ENCODE peak calls at places on chromosomes 13 and 19, in four cellular contexts. One of them, this sample, is unnamed.

GRCh38 chr19:15114153-15114540 is 6.9 kb downstream of the SYDE1 start:
- DNase-seq in astrocyte of the spinal cord: peak
- DNase-seq in cardiac fibroblast: peak
- DNase-seq in uterus: no peak
- DNase-seq in this sample: no peak

GRCh38 chr19:13902993-13903555 is 2.8 kb downstream of the BRME1 start:
- DNase-seq in cardiac fibroblast: peak
- DNase-seq in uterus: no peak
- DNase-seq in astrocyte of the spinal cord: no peak
- DNase-seq in this sample: peak

GRCh38 chr13:27269114-27269665 is 1.4 kb upstream of the RASL11A start:
- DNase-seq in uterus: no peak
- DNase-seq in astrocyte of the spinal cord: no peak
- DNase-seq in cardiac fibroblast: no peak
- DNase-seq in this sample: no peak

GRCh38 chr13:99434258-99434788 is 66.9 kb upstream of the TM9SF2 start:
- DNase-seq in astrocyte of the spinal cord: no peak
- DNase-seq in cardiac fibroblast: no peak
- DNase-seq in uterus: no peak
- DNase-seq in this sample: peak

GRCh38 chr13:80082396-80083096 is 258.4 kb downstream of the SPRY2 start:
- DNase-seq in uterus: no peak
- DNase-seq in astrocyte of the spinal cord: peak
- DNase-seq in cardiac fibroblast: peak
- DNase-seq in this sample: no peak

GRCh38 chr13:89627991-89628390 is 1719.5 kb upstream of the MIR17HG start:
- DNase-seq in astrocyte of the spinal cord: peak
- DNase-seq in cardiac fibroblast: peak
- DNase-seq in uterus: no peak
- DNase-seq in this sample: no peak

GRCh38 chr19:48713864-48714755 is 5.4 kb downstream of the MAMSTR start:
- DNase-seq in cardiac fibroblast: peak
- DNase-seq in uterus: peak
- DNase-seq in astrocyte of the spinal cord: peak
- DNase-seq in this sample: peak

GRCh38 chr13:30257433-30258099 is 49.8 kb downstream of the KATNAL1 start:
- DNase-seq in cardiac fibroblast: no peak
- DNase-seq in astrocyte of the spinal cord: peak
- DNase-seq in uterus: no peak
- DNase-seq in this sample: peak

GRCh38 chr13:49444517-49445395 is 682 bp downstream of the SETDB2 start:
- DNase-seq in uterus: peak
- DNase-seq in cardiac fibroblast: peak
- DNase-seq in astrocyte of the spinal cord: peak
- DNase-seq in this sample: peak

GRCh38 chr13:30607908-30608307 is 9.8 kb upstream of the USPL1 start:
- DNase-seq in uterus: no peak
- DNase-seq in astrocyte of the spinal cord: no peak
- DNase-seq in cardiac fibroblast: peak
- DNase-seq in this sample: peak

GRCh38 chr19:49149652-49150105 is 5.5 kb downstream of the HRC start:
- DNase-seq in cardiac fibroblast: peak
- DNase-seq in astrocyte of the spinal cord: peak
- DNase-seq in uterus: peak
- DNase-seq in this sample: no peak

GRCh38 chr13:105462981-105463380 is 1072.5 kb downstream of the EFNB2 start:
- DNase-seq in cardiac fibroblast: no peak
- DNase-seq in uterus: no peak
- DNase-seq in astrocyte of the spinal cord: peak
- DNase-seq in this sample: no peak

GRCh38 chr13:106499905-106500304 is 35.6 kb downstream of the EFNB2 start:
- DNase-seq in astrocyte of the spinal cord: no peak
- DNase-seq in uterus: no peak
- DNase-seq in cardiac fibroblast: peak
- DNase-seq in this sample: peak

GRCh38 chr13:113115363-113116205 is 7.0 kb upstream of the F10 start:
- DNase-seq in uterus: no peak
- DNase-seq in astrocyte of the spinal cord: no peak
- DNase-seq in cardiac fibroblast: no peak
- DNase-seq in this sample: no peak

GRCh38 chr13:30572859-30573275 is 44.9 kb upstream of the USPL1 start:
- DNase-seq in astrocyte of the spinal cord: peak
- DNase-seq in cardiac fibroblast: peak
- DNase-seq in uterus: no peak
- DNase-seq in this sample: peak

GRCh38 chr19:15180451-15181390 is 20.1 kb downstream of the NOTCH3 start:
- DNase-seq in astrocyte of the spinal cord: no peak
- DNase-seq in cardiac fibroblast: no peak
- DNase-seq in uterus: no peak
- DNase-seq in this sample: no peak

GRCh38 chr19:19459707-19460251 is 54.3 kb downstream of the GATAD2A start:
- DNase-seq in astrocyte of the spinal cord: peak
- DNase-seq in cardiac fibroblast: peak
- DNase-seq in uterus: no peak
- DNase-seq in this sample: peak

GRCh38 chr13:53782400-53783030 is 753.9 kb downstream of the OLFM4 start:
- DNase-seq in astrocyte of the spinal cord: peak
- DNase-seq in uterus: no peak
- DNase-seq in cardiac fibroblast: peak
- DNase-seq in this sample: peak

GRCh38 chr19:55486043-55486970 is 1.3 kb downstream of the NAT14 start:
- DNase-seq in uterus: peak
- DNase-seq in cardiac fibroblast: no peak
- DNase-seq in astrocyte of the spinal cord: no peak
- DNase-seq in this sample: no peak

GRCh38 chr13:112117955-112118302 is 51.0 kb downstream of the SOX1 start:
- DNase-seq in cardiac fibroblast: no peak
- DNase-seq in astrocyte of the spinal cord: no peak
- DNase-seq in uterus: no peak
- DNase-seq in this sample: no peak

GRCh38 chr19:40813182-40813581 is 14.2 kb downstream of the EGLN2 start:
- DNase-seq in cardiac fibroblast: no peak
- DNase-seq in astrocyte of the spinal cord: no peak
- DNase-seq in uterus: peak
- DNase-seq in this sample: no peak

GRCh38 chr19:34365463-34366401 is 736 bp downstream of the GPI start:
- DNase-seq in astrocyte of the spinal cord: peak
- DNase-seq in uterus: peak
- DNase-seq in cardiac fibroblast: peak
- DNase-seq in this sample: peak

GRCh38 chr13:104740616-104741222 is 1674.5 kb upstream of the SLC10A2 start:
- DNase-seq in astrocyte of the spinal cord: no peak
- DNase-seq in uterus: no peak
- DNase-seq in cardiac fibroblast: no peak
- DNase-seq in this sample: no peak

GRCh38 chr13:90270231-90270630 is 1077.3 kb upstream of the MIR17HG start:
- DNase-seq in uterus: no peak
- DNase-seq in cardiac fibroblast: peak
- DNase-seq in astrocyte of the spinal cord: no peak
- DNase-seq in this sample: no peak

GRCh38 chr19:13629687-13630357 is 123.5 kb upstream of the CACNA1A start:
- DNase-seq in uterus: no peak
- DNase-seq in cardiac fibroblast: peak
- DNase-seq in astrocyte of the spinal cord: peak
- DNase-seq in this sample: no peak

DNA sequence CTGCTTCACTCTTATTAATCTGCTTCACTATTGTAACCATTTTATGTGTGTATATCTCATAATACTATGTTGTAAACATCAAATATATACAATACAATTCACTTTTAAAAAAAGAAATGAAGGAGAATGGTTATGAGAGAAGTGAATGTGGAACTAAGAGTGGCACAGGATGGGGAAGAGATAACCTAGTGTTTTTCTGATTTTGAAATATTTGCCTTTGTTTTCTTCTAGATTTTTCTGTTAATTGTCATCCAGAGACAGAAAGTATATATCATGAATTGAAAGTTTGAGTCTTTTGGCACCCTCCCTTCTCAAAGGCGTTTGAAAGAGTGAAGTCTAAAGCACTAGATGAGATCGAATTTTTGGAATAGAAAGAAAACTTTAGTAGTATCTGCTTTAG is 2.8 kb downstream of the DNAJC3 start:
- DNase-seq in cardiac fibroblast: no peak
- DNase-seq in astrocyte of the spinal cord: no peak
- DNase-seq in uterus: no peak
- DNase-seq in this sample: no peak
- H3K4me3 ChIP-seq in cardiac fibroblast: no peak
- H3K4me3 ChIP-seq in astrocyte of the spinal cord: no peak
- H3K4me3 ChIP-seq in uterus: no peak
- H3K4me3 ChIP-seq in this sample: no peak

GRCh38 chr13:41546372-41547252 is 89.3 kb downstream of the RGCC start:
- DNase-seq in uterus: no peak
- DNase-seq in astrocyte of the spinal cord: peak
- DNase-seq in cardiac fibroblast: peak
- DNase-seq in this sample: no peak
- TF ChIP-seq CTCF in uterus: no peak
- TF ChIP-seq CTCF in astrocyte of the spinal cord: no peak
- TF ChIP-seq CTCF in cardiac fibroblast: no peak
- TF ChIP-seq CTCF in this sample: no peak

GRCh38 chr19:1673645-1674292 is 21.4 kb upstream of the TCF3 start:
- DNase-seq in astrocyte of the spinal cord: no peak
- DNase-seq in cardiac fibroblast: no peak
- DNase-seq in uterus: no peak
- DNase-seq in this sample: no peak

GRCh38 chr19:1674293-1674679 is 21.9 kb upstream of the TCF3 start:
- DNase-seq in astrocyte of the spinal cord: no peak
- DNase-seq in uterus: no peak
- DNase-seq in cardiac fibroblast: no peak
- DNase-seq in this sample: no peak

GRCh38 chr19:1672769-1673644 is 20.6 kb upstream of the TCF3 start:
- DNase-seq in cardiac fibroblast: no peak
- DNase-seq in uterus: no peak
- DNase-seq in astrocyte of the spinal cord: no peak
- DNase-seq in this sample: no peak

GRCh38 chr19:1671716-1672037 is 19.3 kb upstream of the TCF3 start:
- DNase-seq in uterus: no peak
- DNase-seq in cardiac fibroblast: no peak
- DNase-seq in astrocyte of the spinal cord: no peak
- DNase-seq in this sample: no peak

DNA sequence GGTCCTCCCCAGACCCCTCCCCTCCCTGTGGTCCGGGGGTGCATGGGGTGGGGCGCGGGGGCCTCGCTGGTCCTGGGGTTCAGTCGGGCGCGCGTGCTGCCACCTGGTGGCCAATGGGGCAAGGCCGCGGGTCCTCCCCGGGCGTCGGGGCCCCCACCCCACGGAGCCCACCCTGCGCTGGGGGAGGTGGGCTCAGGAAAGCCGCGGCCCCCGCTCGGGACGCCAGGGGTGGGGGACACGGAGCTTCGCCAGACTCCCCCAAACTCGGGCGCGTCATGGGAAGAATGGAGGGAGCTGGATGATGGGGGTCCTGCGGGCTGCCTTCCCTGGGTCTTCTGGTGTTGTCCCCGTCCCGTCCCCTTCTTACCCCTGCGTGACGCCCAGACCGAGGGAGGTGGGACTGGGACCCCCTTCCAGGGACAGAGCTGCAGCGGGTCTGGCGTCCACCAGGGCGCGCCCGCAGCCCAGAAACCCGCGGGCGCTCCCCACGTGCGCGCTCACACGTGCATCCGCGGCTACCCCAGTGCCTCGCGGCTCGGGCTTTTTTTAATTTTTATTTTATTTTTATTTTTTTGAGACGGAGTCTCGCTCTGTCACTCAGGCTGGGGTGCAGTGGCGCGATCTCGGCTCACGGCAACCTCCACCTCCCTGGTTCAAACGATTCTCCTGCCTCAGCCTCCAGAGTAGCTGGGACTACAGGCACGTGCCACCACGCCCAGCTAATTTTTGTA is 19.8 kb upstream of the TCF3 start:
- DNase-seq in astrocyte of the spinal cord: no peak
- DNase-seq in uterus: no peak
- DNase-seq in cardiac fibroblast: peak
- DNase-seq in this sample: peak
- H3K4me3 ChIP-seq in astrocyte of the spinal cord: no peak
- H3K4me3 ChIP-seq in uterus: no peak
- H3K4me3 ChIP-seq in cardiac fibroblast: peak
- H3K4me3 ChIP-seq in this sample: peak

GRCh38 chr19:3298853-3299449 is 67.4 kb upstream of the NFIC start:
- DNase-seq in uterus: no peak
- DNase-seq in astrocyte of the spinal cord: no peak
- DNase-seq in cardiac fibroblast: no peak
- DNase-seq in this sample: no peak

GRCh38 chr19:3304871-3305423 is 61.4 kb upstream of the NFIC start:
- DNase-seq in uterus: peak
- DNase-seq in astrocyte of the spinal cord: peak
- DNase-seq in cardiac fibroblast: peak
- DNase-seq in this sample: peak

GRCh38 chr19:3302755-3303154 is 63.6 kb upstream of the NFIC start:
- DNase-seq in cardiac fibroblast: peak
- DNase-seq in uterus: no peak
- DNase-seq in astrocyte of the spinal cord: no peak
- DNase-seq in this sample: peak
- TF ChIP-seq CTCF in cardiac fibroblast: no peak
- TF ChIP-seq CTCF in uterus: no peak
- TF ChIP-seq CTCF in astrocyte of the spinal cord: peak
- TF ChIP-seq CTCF in this sample: no peak

GRCh38 chr19:38184815-38185214 is 39.2 kb downstream of the DPF1 start:
- DNase-seq in uterus: no peak
- DNase-seq in astrocyte of the spinal cord: no peak
- DNase-seq in cardiac fibroblast: no peak
- DNase-seq in this sample: no peak

GRCh38 chr19:38180071-38180470 is 44.0 kb downstream of the DPF1 start:
- DNase-seq in cardiac fibroblast: no peak
- DNase-seq in astrocyte of the spinal cord: no peak
- DNase-seq in uterus: no peak
- DNase-seq in this sample: no peak

GRCh38 chr19:38182536-38183210 is 41.3 kb downstream of the DPF1 start:
- DNase-seq in cardiac fibroblast: no peak
- DNase-seq in uterus: no peak
- DNase-seq in astrocyte of the spinal cord: no peak
- DNase-seq in this sample: no peak

DNA sequence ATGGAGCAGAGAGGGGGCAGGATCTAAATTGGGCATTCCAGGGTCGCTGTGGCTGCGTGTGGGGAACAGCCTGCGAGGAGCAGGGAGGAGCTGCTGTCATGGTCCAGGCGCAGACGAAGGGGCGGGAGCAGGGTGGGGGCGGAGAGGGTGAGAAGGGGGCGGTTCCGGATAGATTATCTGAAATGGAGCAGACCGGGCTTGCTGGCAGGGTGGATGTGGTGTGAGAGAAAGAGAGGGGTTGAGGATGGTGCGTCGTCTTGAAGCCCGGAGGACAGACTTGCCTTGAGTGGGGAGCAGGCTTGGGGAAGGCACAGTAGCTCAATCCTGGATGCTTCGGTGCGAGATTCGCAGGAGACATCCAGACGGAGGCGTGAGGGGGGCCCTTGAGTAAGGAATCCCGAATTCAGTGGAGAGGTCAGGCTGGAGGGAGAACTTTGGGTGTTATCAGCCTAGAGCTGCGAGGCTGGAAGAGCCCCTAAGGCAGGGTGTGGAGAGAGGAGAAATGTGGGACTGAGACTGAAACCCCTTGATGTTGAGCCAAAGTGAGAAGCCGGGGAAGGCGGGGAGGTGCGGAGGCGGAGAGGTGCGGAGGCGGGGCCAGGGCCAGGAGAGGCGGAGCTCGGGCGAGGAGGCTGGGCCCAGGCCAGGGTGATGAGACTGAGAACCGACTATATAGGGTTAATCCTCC is 40.7 kb downstream of the DPF1 start:
- DNase-seq in cardiac fibroblast: peak
- DNase-seq in uterus: peak
- DNase-seq in astrocyte of the spinal cord: no peak
- DNase-seq in this sample: no peak
- H3K4me3 ChIP-seq in cardiac fibroblast: peak
- H3K4me3 ChIP-seq in uterus: peak
- H3K4me3 ChIP-seq in astrocyte of the spinal cord: no peak
- H3K4me3 ChIP-seq in this sample: no peak